ENCODE peak calls at places on chromosomes 7 and 10, in five cellular contexts. One of them, this sample, is unnamed.

GRCh38 chr7:138864667-138865066 is 66.7 kb upstream of the ATP6V0A4 start:
- DNase-seq in HepG2: no peak
- DNase-seq in IMR-90: peak
- DNase-seq in A549: peak
- DNase-seq in H1: no peak
- DNase-seq in this sample: no peak

GRCh38 chr7:147279516-147279915 is 1162.9 kb downstream of the CNTNAP2 start:
- DNase-seq in HepG2: peak
- DNase-seq in A549: no peak
- DNase-seq in H1: no peak
- DNase-seq in IMR-90: no peak
- DNase-seq in this sample: no peak

GRCh38 chr10:24513155-24513554 is 210.5 kb downstream of the ARHGAP21 start:
- DNase-seq in IMR-90: peak
- DNase-seq in A549: peak
- DNase-seq in HepG2: no peak
- DNase-seq in H1: no peak
- DNase-seq in this sample: no peak

GRCh38 chr7:124765401-124766352 is at the start of gene GPR37:
- DNase-seq in IMR-90: peak
- DNase-seq in H1: peak
- DNase-seq in HepG2: no peak
- DNase-seq in A549: peak
- DNase-seq in this sample: peak

GRCh38 chr10:119776536-119776935 is 50.7 kb downstream of the INPP5F start:
- DNase-seq in HepG2: peak
- DNase-seq in A549: no peak
- DNase-seq in H1: no peak
- DNase-seq in IMR-90: peak
- DNase-seq in this sample: no peak

GRCh38 chr10:125161570-125162139 is 1.3 kb upstream of the CTBP2 start:
- DNase-seq in H1: no peak
- DNase-seq in A549: no peak
- DNase-seq in IMR-90: peak
- DNase-seq in HepG2: no peak
- DNase-seq in this sample: peak

GRCh38 chr10:126908225-126908624 is 3.0 kb downstream of the DOCK1 start:
- DNase-seq in A549: no peak
- DNase-seq in HepG2: no peak
- DNase-seq in H1: no peak
- DNase-seq in IMR-90: no peak
- DNase-seq in this sample: no peak

GRCh38 chr7:29748286-29749099 is 57.8 kb upstream of the WIPF3 start:
- DNase-seq in IMR-90: peak
- DNase-seq in H1: no peak
- DNase-seq in HepG2: peak
- DNase-seq in A549: peak
- DNase-seq in this sample: peak

GRCh38 chr10:132677905-132678298 is 108.0 kb downstream of the NKX6-2 start:
- DNase-seq in H1: no peak
- DNase-seq in A549: no peak
- DNase-seq in HepG2: no peak
- DNase-seq in IMR-90: no peak
- DNase-seq in this sample: no peak

GRCh38 chr10:125451319-125451718 is 231.6 kb downstream of the TEX36 start:
- DNase-seq in H1: no peak
- DNase-seq in IMR-90: no peak
- DNase-seq in HepG2: no peak
- DNase-seq in A549: no peak
- DNase-seq in this sample: no peak

GRCh38 chr7:106092204-106092603 is 19.9 kb downstream of the SYPL1 start:
- DNase-seq in A549: no peak
- DNase-seq in HepG2: no peak
- DNase-seq in H1: no peak
- DNase-seq in IMR-90: no peak
- DNase-seq in this sample: no peak

GRCh38 chr7:7798510-7798909 is 80.1 kb upstream of the RPA3 start:
- DNase-seq in HepG2: no peak
- DNase-seq in A549: no peak
- DNase-seq in IMR-90: no peak
- DNase-seq in H1: no peak
- DNase-seq in this sample: no peak

GRCh38 chr7:102079140-102080002 is 207.3 kb upstream of the SH2B2 start:
- DNase-seq in A549: no peak
- DNase-seq in H1: no peak
- DNase-seq in IMR-90: no peak
- DNase-seq in HepG2: peak
- DNase-seq in this sample: peak

GRCh38 chr7:79951415-79951814 is 183.2 kb upstream of the GNAI1 start:
- DNase-seq in HepG2: no peak
- DNase-seq in A549: no peak
- DNase-seq in IMR-90: no peak
- DNase-seq in H1: no peak
- DNase-seq in this sample: no peak

GRCh38 chr7:75638607-75639070 is 100.1 kb downstream of the HIP1 start:
- DNase-seq in H1: no peak
- DNase-seq in IMR-90: peak
- DNase-seq in A549: no peak
- DNase-seq in HepG2: no peak
- DNase-seq in this sample: peak

GRCh38 chr10:70935631-70936030 is 47.3 kb upstream of the PCBD1 start:
- DNase-seq in IMR-90: no peak
- DNase-seq in H1: no peak
- DNase-seq in HepG2: no peak
- DNase-seq in A549: no peak
- DNase-seq in this sample: no peak

GRCh38 chr7:55019691-55020480 is 1.1 kb downstream of the EGFR start:
- DNase-seq in A549: no peak
- DNase-seq in H1: no peak
- DNase-seq in HepG2: no peak
- DNase-seq in IMR-90: no peak
- DNase-seq in this sample: no peak

GRCh38 chr10:100131571-100131970 is 49.9 kb upstream of the CPN1 start:
- DNase-seq in H1: no peak
- DNase-seq in HepG2: no peak
- DNase-seq in A549: no peak
- DNase-seq in IMR-90: no peak
- DNase-seq in this sample: no peak

GRCh38 chr10:129622736-129623135 is 155.7 kb downstream of the MGMT start:
- DNase-seq in A549: no peak
- DNase-seq in H1: no peak
- DNase-seq in IMR-90: peak
- DNase-seq in HepG2: no peak
- DNase-seq in this sample: no peak

GRCh38 chr7:49894543-49894942 is 121.1 kb downstream of the VWC2 start:
- DNase-seq in A549: no peak
- DNase-seq in IMR-90: no peak
- DNase-seq in H1: no peak
- DNase-seq in HepG2: no peak
- DNase-seq in this sample: no peak

GRCh38 chr7:83957333-83957732 is 237.3 kb downstream of the SEMA3A start:
- DNase-seq in HepG2: no peak
- DNase-seq in H1: no peak
- DNase-seq in IMR-90: peak
- DNase-seq in A549: peak
- DNase-seq in this sample: no peak

GRCh38 chr7:95534796-95535195 is 49.1 kb downstream of the ASB4 start:
- DNase-seq in IMR-90: no peak
- DNase-seq in H1: no peak
- DNase-seq in HepG2: no peak
- DNase-seq in A549: no peak
- DNase-seq in this sample: no peak

GRCh38 chr7:24038993-24039392 is 245.0 kb upstream of the NPY start:
- DNase-seq in H1: no peak
- DNase-seq in HepG2: no peak
- DNase-seq in IMR-90: no peak
- DNase-seq in A549: no peak
- DNase-seq in this sample: no peak

GRCh38 chr7:44322631-44323363 is 2.6 kb downstream of the CAMK2B start:
- DNase-seq in H1: no peak
- DNase-seq in HepG2: no peak
- DNase-seq in A549: no peak
- DNase-seq in IMR-90: no peak
- DNase-seq in this sample: no peak

GRCh38 chr10:3433988-3434387 is 261.4 kb upstream of the PITRM1 start:
- DNase-seq in H1: no peak
- DNase-seq in IMR-90: no peak
- DNase-seq in A549: no peak
- DNase-seq in HepG2: no peak
- DNase-seq in this sample: no peak

GRCh38 chr10:17128261-17128660 is 1.4 kb downstream of the CUBN start:
- DNase-seq in IMR-90: no peak
- DNase-seq in H1: no peak
- DNase-seq in A549: no peak
- DNase-seq in HepG2: no peak
- DNase-seq in this sample: no peak

GRCh38 chr7:105354383-105354782 is 34.3 kb downstream of the SRPK2 start:
- DNase-seq in H1: no peak
- DNase-seq in HepG2: no peak
- DNase-seq in A549: no peak
- DNase-seq in IMR-90: no peak
- DNase-seq in this sample: no peak

GRCh38 chr7:29289156-29290021 is 94.8 kb downstream of the CHN2 start:
- DNase-seq in HepG2: peak
- DNase-seq in IMR-90: no peak
- DNase-seq in A549: no peak
- DNase-seq in H1: no peak
- DNase-seq in this sample: no peak

GRCh38 chr7:158579662-158580646 is 7.7 kb downstream of the PTPRN2 start:
- DNase-seq in A549: no peak
- DNase-seq in H1: no peak
- DNase-seq in HepG2: peak
- DNase-seq in IMR-90: no peak
- DNase-seq in this sample: no peak

GRCh38 chr7:90383422-90383821 is 19.8 kb upstream of the CLDN12 start:
- DNase-seq in H1: no peak
- DNase-seq in A549: no peak
- DNase-seq in IMR-90: peak
- DNase-seq in HepG2: no peak
- DNase-seq in this sample: no peak

GRCh38 chr10:91596821-91597396 is 36.0 kb downstream of the PPP1R3C start:
- DNase-seq in A549: peak
- DNase-seq in IMR-90: peak
- DNase-seq in HepG2: no peak
- DNase-seq in H1: no peak
- DNase-seq in this sample: no peak

GRCh38 chr7:150738092-150739044 is 1.1 kb downstream of the GIMAP5 start:
- DNase-seq in IMR-90: no peak
- DNase-seq in H1: no peak
- DNase-seq in A549: no peak
- DNase-seq in HepG2: no peak
- DNase-seq in this sample: no peak

GRCh38 chr10:110725809-110726641 is 81.9 kb downstream of the RBM20 start:
- DNase-seq in IMR-90: peak
- DNase-seq in HepG2: no peak
- DNase-seq in A549: no peak
- DNase-seq in H1: no peak
- DNase-seq in this sample: no peak

GRCh38 chr7:140215281-140215680 is 38.5 kb upstream of the KDM7A start:
- DNase-seq in H1: no peak
- DNase-seq in HepG2: no peak
- DNase-seq in A549: no peak
- DNase-seq in IMR-90: no peak
- DNase-seq in this sample: no peak

GRCh38 chr10:4673279-4674040 is 152.5 kb upstream of the AKR1E2 start:
- DNase-seq in HepG2: no peak
- DNase-seq in A549: no peak
- DNase-seq in IMR-90: no peak
- DNase-seq in H1: no peak
- DNase-seq in this sample: no peak
- H3K4me2 ChIP-seq in HepG2: no peak
- H3K4me2 ChIP-seq in A549: peak
- H3K4me2 ChIP-seq in IMR-90: no peak
- H3K4me2 ChIP-seq in H1: no peak
- H3K4me2 ChIP-seq in this sample: no peak

DNA sequence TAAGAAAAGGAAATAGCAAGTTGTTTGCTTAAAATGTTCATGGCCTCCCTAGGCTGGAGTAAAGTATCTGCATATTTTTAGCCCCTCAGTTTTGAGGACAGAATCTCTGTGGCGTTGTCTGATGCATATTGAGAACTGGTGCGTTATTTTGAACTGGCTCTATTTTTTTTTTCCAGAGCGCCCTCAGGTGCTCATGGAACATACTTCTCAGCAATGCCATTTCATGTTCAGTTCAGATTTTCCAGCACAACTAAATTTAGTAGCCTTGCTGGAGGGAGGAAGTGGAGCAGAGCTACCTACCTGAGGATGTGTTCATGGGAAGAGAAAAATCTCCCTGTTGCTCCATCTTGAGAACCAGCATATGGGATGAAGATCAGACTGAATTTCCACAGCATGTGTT is 870.5 kb downstream of the LRMDA start:
- DNase-seq in H1: no peak
- DNase-seq in HepG2: peak
- DNase-seq in A549: no peak
- DNase-seq in IMR-90: no peak
- DNase-seq in this sample: no peak
- TF ChIP-seq MAFK in H1: no peak
- TF ChIP-seq MAFK in HepG2: no peak
- TF ChIP-seq MAFK in A549: no peak
- TF ChIP-seq MAFK in IMR-90: no peak
- TF ChIP-seq MAFK in this sample: no peak

GRCh38 chr10:75029874-75030273 is 81.6 kb upstream of the SAMD8 start:
- DNase-seq in A549: no peak
- DNase-seq in H1: no peak
- DNase-seq in HepG2: no peak
- DNase-seq in IMR-90: peak
- DNase-seq in this sample: no peak

GRCh38 chr10:75028748-75029147 is 82.7 kb upstream of the SAMD8 start:
- DNase-seq in A549: no peak
- DNase-seq in H1: no peak
- DNase-seq in IMR-90: no peak
- DNase-seq in HepG2: no peak
- DNase-seq in this sample: no peak

GRCh38 chr10:75029420-75029819 is 82.0 kb upstream of the SAMD8 start:
- DNase-seq in IMR-90: no peak
- DNase-seq in A549: no peak
- DNase-seq in H1: no peak
- DNase-seq in HepG2: no peak
- DNase-seq in this sample: no peak

GRCh38 chr10:75032119-75032518 is 79.3 kb upstream of the SAMD8 start:
- DNase-seq in A549: no peak
- DNase-seq in HepG2: no peak
- DNase-seq in H1: no peak
- DNase-seq in IMR-90: no peak
- DNase-seq in this sample: no peak

GRCh38 chr10:75030371-75030770 is 81.1 kb upstream of the SAMD8 start:
- DNase-seq in A549: no peak
- DNase-seq in IMR-90: no peak
- DNase-seq in H1: no peak
- DNase-seq in HepG2: no peak
- DNase-seq in this sample: no peak
- TF ChIP-seq POLR2A in A549: no peak
- TF ChIP-seq POLR2A in IMR-90: no peak
- TF ChIP-seq POLR2A in H1: no peak
- TF ChIP-seq POLR2A in HepG2: no peak
- TF ChIP-seq POLR2A in this sample: no peak

GRCh38 chr10:35307297-35307696 is 29.0 kb upstream of the CCNY start:
- DNase-seq in IMR-90: peak
- DNase-seq in A549: peak
- DNase-seq in HepG2: no peak
- DNase-seq in H1: no peak
- DNase-seq in this sample: no peak
- H3K4me2 ChIP-seq in IMR-90: no peak
- H3K4me2 ChIP-seq in A549: peak
- H3K4me2 ChIP-seq in HepG2: peak
- H3K4me2 ChIP-seq in H1: no peak
- H3K4me2 ChIP-seq in this sample: no peak

GRCh38 chr7:104231054-104232046 is 23.5 kb upstream of the ORC5 start:
- DNase-seq in A549: peak
- DNase-seq in H1: no peak
- DNase-seq in HepG2: peak
- DNase-seq in IMR-90: peak
- DNase-seq in this sample: peak
- TF ChIP-seq MAFK in A549: no peak
- TF ChIP-seq MAFK in H1: no peak
- TF ChIP-seq MAFK in HepG2: no peak
- TF ChIP-seq MAFK in IMR-90: no peak
- TF ChIP-seq MAFK in this sample: no peak